ENCODE peak calls at places on chromosomes 3 and 15, in six cellular contexts. E is activated CD8-positive, alpha-beta memory T cell treated with anti-CD3 and anti-CD28 coated beads for 4 hours; P is pons; A is astrocyte of the cerebellum; V is activated T-helper 1 cell treated with anti-CD3 and anti-CD28 coated beads, Interleukin-12 subunit alpha, Interleukin-12 subunit beta, Interleukin-2, Interleukin-4 antibody, amounts not matched to agents 30 ng/mL and 10 ng/mL and 1 ng/mL, durations not matched to agents 14 hours and 24 hours and 36 hours; R is HTR-8/SVneo. Y is an unnamed sample.

GRCh38 chr3:99839613-99840012 is 22.0 kb downstream of the CMSS1 start:
- DNase-seq in E (no peak), R (no peak), P (no peak), V (no peak), A (no peak), Y (no peak)

GRCh38 chr3:160376681-160377080 is 22.3 kb downstream of the IFT80 start:
- DNase-seq in P (no peak), V (no peak), A (no peak), E (no peak), R (no peak), Y (no peak)

GRCh38 chr3:95711789-95712188 is 1102.6 kb upstream of the EPHA6 start:
- DNase-seq in P (no peak), V (no peak), R (no peak), E (no peak), A (no peak), Y (no peak)

GRCh38 chr15:85485956-85486567 is 105.7 kb downstream of the AKAP13 start:
- DNase-seq in E (peak), R (peak), A (peak), P (peak), V (peak), Y (peak)

GRCh38 chr3:148211725-148212124 is 486.0 kb upstream of the AGTR1 start:
- DNase-seq in A (no peak), R (no peak), P (no peak), V (no peak), E (no peak), Y (no peak)

GRCh38 chr3:17632401-17633100 is 109.9 kb downstream of the TBC1D5 start:
- DNase-seq in R (peak), A (peak), V (no peak), E (no peak), P (no peak), Y (no peak)

GRCh38 chr3:151404316-151404715 is 19.8 kb upstream of the P2RY12 start:
- DNase-seq in A (peak), E (no peak), V (no peak), P (peak), R (no peak), Y (no peak)

GRCh38 chr3:6125520-6125919 is 735.4 kb upstream of the GRM7 start:
- DNase-seq in P (no peak), R (no peak), A (no peak), V (no peak), E (no peak), Y (no peak)

GRCh38 chr3:178849220-178849910 is 222.2 kb downstream of the ZMAT3 start:
- DNase-seq in R (no peak), A (peak), E (no peak), V (no peak), P (no peak), Y (no peak)

GRCh38 chr3:139948898-139949297 is 13.9 kb downstream of the CLSTN2 start:
- DNase-seq in P (no peak), A (no peak), V (no peak), E (no peak), R (no peak), Y (no peak)

GRCh38 chr3:194076486-194076885 is 59.5 kb upstream of the HES1 start:
- DNase-seq in A (no peak), P (no peak), R (no peak), V (no peak), E (no peak), Y (no peak)

GRCh38 chr3:38190481-38190881 is 25.1 kb downstream of the OXSR1 start:
- DNase-seq in A (no peak), V (no peak), R (no peak), P (no peak), E (no peak), Y (no peak)

GRCh38 chr15:60397772-60398445 is at the start of gene ANXA2:
- DNase-seq in V (peak), E (peak), A (peak), R (peak), P (no peak), Y (peak)

GRCh38 chr15:60373327-60373726 is 24.5 kb downstream of the ANXA2 start:
- DNase-seq in V (no peak), A (no peak), E (no peak), P (no peak), R (no peak), Y (no peak)

GRCh38 chr15:89781891-89782618 is 5.9 kb downstream of the MESP2 start:
- DNase-seq in R (no peak), A (peak), P (no peak), V (no peak), E (no peak), Y (no peak)

GRCh38 chr3:63727248-63727647 is 74.8 kb downstream of the SNTN start:
- DNase-seq in P (no peak), R (no peak), A (no peak), V (no peak), E (no peak), Y (no peak)

GRCh38 chr3:11136871-11137626 is 17.2 kb upstream of the HRH1 start:
- DNase-seq in E (no peak), V (no peak), P (peak), R (peak), A (peak), Y (no peak)

GRCh38 chr3:60431599-60431958 is 819.7 kb downstream of the FHIT start:
- DNase-seq in P (no peak), R (no peak), A (no peak), V (no peak), E (no peak), Y (peak)

GRCh38 chr15:22945071-22945470 is 35.1 kb downstream of the CYFIP1 start:
- DNase-seq in V (no peak), E (no peak), R (no peak), P (no peak), A (no peak), Y (no peak)

GRCh38 chr15:57223887-57224286 is 152.4 kb upstream of the CGNL1 start:
- DNase-seq in R (no peak), V (no peak), A (no peak), E (no peak), P (no peak), Y (no peak)

GRCh38 chr3:64685800-64686445 is 1.9 kb downstream of the ADAMTS9 start:
- DNase-seq in R (no peak), P (peak), E (no peak), V (no peak), A (peak), Y (no peak)

GRCh38 chr3:27456554-27456953 is 27.6 kb downstream of the SLC4A7 start:
- DNase-seq in E (no peak), V (no peak), A (no peak), P (no peak), R (no peak), Y (no peak)

GRCh38 chr15:70535071-70535954 is 228.0 kb downstream of the UACA start:
- DNase-seq in V (peak), E (no peak), R (no peak), A (no peak), P (no peak), Y (peak)

GRCh38 chr3:168426196-168426595 is 330.5 kb upstream of the GOLIM4 start:
- DNase-seq in R (peak), A (no peak), V (no peak), P (no peak), E (no peak), Y (no peak)

GRCh38 chr15:72599855-72600464 is 54.5 kb upstream of the GOLGA6B start:
- DNase-seq in P (peak), E (no peak), A (peak), V (no peak), R (peak), Y (peak)

GRCh38 chr3:55180936-55181535 is 253.2 kb upstream of the LRTM1 start:
- DNase-seq in R (no peak), V (no peak), A (no peak), E (no peak), P (peak), Y (no peak)

GRCh38 chr3:108222813-108223307 is 636 bp upstream of the IFT57 start:
- DNase-seq in A (no peak), E (no peak), R (no peak), V (no peak), P (peak), Y (no peak)

GRCh38 chr3:100216713-100217112 is 44.1 kb upstream of the TBC1D23 start:
- DNase-seq in P (no peak), V (no peak), E (no peak), R (no peak), A (no peak), Y (no peak)

GRCh38 chr15:99720533-99720932 is 12.7 kb downstream of the LYSMD4 start:
- DNase-seq in V (no peak), E (no peak), R (no peak), A (no peak), P (no peak), Y (peak)

Y was measured in CD4-positive, CD25-positive, alpha-beta regulatory T cell.